ENCODE peak calls at places on chromosomes 16 and 17, in four cellular contexts. O, I, R and Y are unnamed samples.

GRCh38 chr17:74465378-74466110 is 890 bp upstream of the CD300A start:
- DNase-seq in R (no peak), O (no peak), I (no peak), Y (no peak)

GRCh38 chr16:88353232-88353631 is 29.5 kb upstream of the ZNF469 start:
- DNase-seq in I (no peak), O (peak), R (no peak), Y (no peak)

GRCh38 chr16:77344306-77344705 is 90.5 kb downstream of the ADAMTS18 start:
- DNase-seq in R (peak), I (no peak), O (no peak), Y (peak)

GRCh38 chr17:30238003-30238344 is 2.5 kb upstream of the SLC6A4 start:
- DNase-seq in O (no peak), I (no peak), R (no peak), Y (no peak)

GRCh38 chr17:80277751-80278671 is 17.4 kb downstream of the RNF213 start:
- DNase-seq in R (peak), I (no peak), O (no peak), Y (peak)

GRCh38 chr16:59601452-59601851 is 867.3 kb upstream of the GOT2 start:
- DNase-seq in R (no peak), O (no peak), I (no peak), Y (no peak)

GRCh38 chr17:222172-222571 is 40.7 kb upstream of the DOC2B start:
- DNase-seq in I (peak), O (peak), R (no peak), Y (no peak)

GRCh38 chr16:73028721-73029361 is 19.1 kb downstream of the ZFHX3 start:
- DNase-seq in I (no peak), R (no peak), O (no peak), Y (no peak)

GRCh38 chr17:5047446-5047845 is 12.2 kb upstream of the SLC52A1 start:
- DNase-seq in O (no peak), I (no peak), R (no peak), Y (no peak)

GRCh38 chr16:28596115-28596630 is 677 bp downstream of the SULT1A2 start:
- DNase-seq in I (no peak), O (no peak), R (no peak), Y (no peak)

GRCh38 chr17:21059761-21060160 is 16.9 kb upstream of the USP22 start:
- DNase-seq in O (no peak), I (no peak), R (no peak), Y (no peak)

GRCh38 chr17:57902800-57903759 is 52.1 kb downstream of the CUEDC1 start:
- DNase-seq in I (no peak), R (peak), O (peak), Y (peak)

GRCh38 chr16:68235105-68235881 is 634 bp downstream of the ESRP2 start:
- DNase-seq in R (no peak), O (no peak), I (no peak), Y (no peak)

GRCh38 chr17:61848247-61848646 is 15.1 kb downstream of the BRIP1 start:
- DNase-seq in O (no peak), I (no peak), R (no peak), Y (no peak)

GRCh38 chr17:42520540-42520951 is 15.5 kb upstream of the NAGLU start:
- DNase-seq in I (peak), R (peak), O (no peak), Y (no peak)

GRCh38 chr17:73316919-73317505 is 5.2 kb upstream of the CDC42EP4 start:
- DNase-seq in R (no peak), I (no peak), O (no peak), Y (no peak)

GRCh38 chr17:66115246-66115645 is 76.7 kb downstream of the CEP112 start:
- DNase-seq in I (no peak), O (no peak), R (peak), Y (no peak)

GRCh38 chr16:4603624-4604170 is 11.0 kb downstream of the UBALD1 start:
- DNase-seq in R (no peak), I (no peak), O (no peak), Y (no peak)

GRCh38 chr17:9729034-9729650 is 62.2 kb downstream of the DHRS7C start:
- DNase-seq in I (no peak), R (no peak), O (no peak), Y (peak)

GRCh38 chr17:83196973-83197880 is 117.8 kb downstream of the METRNL start:
- DNase-seq in I (no peak), R (no peak), O (peak), Y (peak)

GRCh38 chr16:15434425-15435215 is at the start of gene BMERB1:
- DNase-seq in I (peak), O (peak), R (peak), Y (peak)

GRCh38 chr17:72390675-72391501 is 270.1 kb downstream of the SOX9 start:
- DNase-seq in I (no peak), R (peak), O (no peak), Y (peak)

GRCh38 chr16:69187891-69188451 is 1.0 kb downstream of the SNTB2 start:
- DNase-seq in I (peak), R (peak), O (peak), Y (peak)

GRCh38 chr17:11948791-11949190 is 48.5 kb downstream of the ZNF18 start:
- DNase-seq in R (peak), I (no peak), O (no peak), Y (peak)

GRCh38 chr16:10941127-10941933 is 938 bp downstream of the DEXI start:
- DNase-seq in O (no peak), I (no peak), R (no peak), Y (no peak)

GRCh38 chr17:79838541-79839274 is 532 bp downstream of the CBX4 start:
- DNase-seq in O (peak), R (peak), I (peak), Y (peak)

GRCh38 chr16:648071-648785 is 937 bp upstream of the WDR90 start:
- DNase-seq in R (no peak), I (peak), O (no peak), Y (no peak)

GRCh38 chr17:3004925-3005324 is 58.5 kb downstream of the OR1D5 start:
- DNase-seq in R (no peak), O (no peak), I (peak), Y (no peak)

GRCh38 chr17:35973333-35974260 is 7.7 kb downstream of the CCL16 start:
- DNase-seq in I (no peak), O (no peak), R (peak), Y (peak)

GRCh38 chr16:65336169-65336568 is 214.3 kb upstream of the CDH11 start:
- DNase-seq in I (no peak), O (no peak), R (peak), Y (peak)

GRCh38 chr16:69105501-69106361 is at the start of gene HAS3:
- DNase-seq in I (peak), R (peak), O (peak), Y (peak)

GRCh38 chr17:68437979-68438877 is 19.1 kb downstream of the WIPI1 start:
- DNase-seq in R (no peak), O (peak), I (no peak), Y (peak)

GRCh38 chr17:49191917-49192741 is 18.2 kb downstream of the GNGT2 start:
- DNase-seq in R (peak), O (peak), I (peak), Y (peak)
- TF ChIP-seq CTCF in R (peak), O (peak), I (peak), Y (peak)

DNA sequence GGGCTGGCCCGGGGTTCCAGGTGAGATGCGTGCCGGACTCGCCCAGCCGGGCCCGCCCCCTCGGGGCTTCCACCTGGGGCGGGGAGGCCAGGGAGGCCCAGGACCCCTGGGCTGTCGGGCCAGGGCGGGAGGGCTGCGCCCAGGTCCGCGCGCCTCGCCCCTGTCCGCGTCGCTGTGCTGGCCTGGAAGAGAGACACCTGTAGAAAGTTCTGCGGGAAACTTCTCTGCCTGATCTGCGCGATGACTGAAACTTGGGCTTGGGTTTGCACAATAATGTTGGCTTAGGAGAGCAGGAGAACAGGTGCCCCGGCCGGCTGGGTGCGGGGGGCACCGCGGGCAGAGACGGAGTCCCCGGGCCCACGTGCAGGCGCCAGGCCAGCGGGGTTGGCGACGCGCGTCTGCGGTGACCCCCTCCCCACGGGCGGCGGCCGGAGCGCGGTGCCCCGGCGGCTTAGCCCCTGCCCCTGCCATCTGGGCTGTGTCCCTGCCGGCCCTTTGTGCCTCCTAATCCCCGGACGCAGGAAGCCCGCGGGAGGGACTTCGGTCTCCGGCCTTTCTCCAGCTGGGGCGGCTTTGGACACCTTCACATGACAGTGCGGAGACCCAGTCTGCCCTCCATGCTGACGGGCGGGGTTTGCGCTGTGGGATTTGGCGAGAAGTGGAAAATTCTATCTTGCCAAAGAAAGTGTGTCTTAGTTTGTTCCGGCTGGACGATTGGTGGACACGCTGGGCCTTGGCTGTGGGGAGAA is 483 bp downstream of the LLGL2 start:
- DNase-seq in O (no peak), I (peak), R (no peak), Y (no peak)
- H3K4me3 ChIP-seq in O (peak), I (peak), R (peak), Y (peak)

DNA sequence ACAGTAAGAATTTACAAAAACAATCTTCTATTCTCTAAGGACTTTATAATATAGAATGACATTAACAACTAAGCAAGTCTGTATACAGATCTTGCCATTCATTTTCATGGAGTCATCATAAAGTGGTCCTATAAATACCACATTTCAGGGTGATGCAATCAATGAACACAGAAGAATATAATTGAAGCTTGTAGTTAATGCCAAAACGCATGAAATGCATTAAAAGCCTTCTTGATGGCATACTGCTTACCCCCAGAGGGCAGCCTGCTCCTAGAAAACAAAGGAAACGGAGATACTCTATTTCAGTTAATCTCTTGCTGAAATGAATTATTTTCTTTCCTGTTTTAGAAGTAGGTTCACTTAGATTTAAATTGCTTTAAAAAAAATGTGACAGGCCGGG is 45.2 kb upstream of the STAC2 start:
- DNase-seq in R (peak), I (no peak), O (no peak), Y (peak)
- TF ChIP-seq CTCF in R (peak), I (peak), O (peak), Y (peak)

DNA sequence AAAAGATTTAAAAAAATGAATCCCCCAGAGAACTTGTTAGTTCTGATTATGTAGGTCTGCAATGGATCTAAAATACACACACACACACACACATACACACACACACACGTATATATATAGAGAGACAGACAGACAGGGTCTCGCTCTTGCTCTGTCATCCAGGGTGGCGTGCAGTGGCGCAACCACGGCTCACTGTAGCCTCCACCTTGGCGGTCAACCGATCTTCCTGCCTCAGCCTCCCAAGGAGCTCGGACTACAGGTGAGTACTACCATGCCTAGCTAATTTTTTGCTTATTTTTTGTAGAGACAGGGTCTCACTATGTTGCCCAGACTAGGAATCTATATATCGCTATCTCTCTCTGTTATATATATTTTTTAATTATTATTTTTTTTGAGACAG is 33.4 kb downstream of the GJC1 start:
- DNase-seq in R (no peak), I (no peak), O (no peak), Y (no peak)
- H3K4me3 ChIP-seq in R (no peak), I (no peak), O (peak), Y (no peak)

GRCh38 chr16:3266873-3267537 is 10.6 kb upstream of the MEFV start:
- DNase-seq in R (peak), O (no peak), I (peak), Y (no peak)
- TF ChIP-seq CTCF in R (peak), O (peak), I (peak), Y (peak)